ENCODE peak calls at places on chromosomes 6 and 20, in four cellular contexts. E is NCI-H774, T is NCI-H460, N is tibial artery. P is an unnamed sample.

GRCh38 chr6:100593522-100593921 is 128.8 kb upstream of the SIM1 start:
- DNase-seq in E (peak; percentile 73), T (no peak), N (no peak), P (no peak)

GRCh38 chr6:81787313-81788068 is 35.0 kb upstream of the TENT5A start:
- DNase-seq in E (peak; percentile 76), T (peak; percentile 18), N (no peak), P (no peak)

GRCh38 chr6:168514216-168514615 is 73.2 kb downstream of the SMOC2 start:
- DNase-seq in E (no peak), T (no peak), N (peak; percentile 58), P (no peak)

GRCh38 chr20:32155017-32155965 is 45.8 kb downstream of the TM9SF4 start:
- DNase-seq in E (peak; percentile 1), T (no peak), N (peak; percentile 91), P (peak; percentile 55)

GRCh38 chr6:148760568-148761531 is 14.0 kb downstream of the UST start:
- DNase-seq in E (no peak), T (no peak), N (peak; percentile 89), P (no peak)

GRCh38 chr6:42046491-42047219 is 3.7 kb upstream of the TAF8 start:
- DNase-seq in E (no peak), T (no peak), N (no peak), P (no peak)

GRCh38 chr20:21103582-21104465 is 2.3 kb downstream of the LINC00237 start:
- DNase-seq in E (no peak), T (no peak), N (no peak), P (no peak)

GRCh38 chr20:31760457-31761240 is 21.6 kb downstream of the TPX2 start:
- DNase-seq in E (no peak), T (no peak), N (no peak), P (no peak)

GRCh38 chr6:28401172-28401571 is 1.6 kb upstream of the ZSCAN12 start:
- DNase-seq in E (no peak), T (no peak), N (no peak), P (no peak)

GRCh38 chr20:47652794-47653193 is 132.5 kb downstream of the SULF2 start:
- DNase-seq in E (no peak), T (no peak), N (no peak), P (no peak)

GRCh38 chr20:19867940-19868371 is 109.9 kb downstream of the RIN2 start:
- DNase-seq in E (no peak), T (no peak), N (peak; percentile 41), P (no peak)

GRCh38 chr6:98947411-98948292 is at the start of gene FBXL4:
- DNase-seq in E (peak; percentile 97), T (peak; percentile 84), N (peak; percentile 75), P (peak; percentile 69)

GRCh38 chr6:83055366-83055964 is 10.2 kb downstream of the UBE3D start:
- DNase-seq in E (peak; percentile 70), T (peak; percentile 28), N (peak; percentile 28), P (peak; percentile 24)

GRCh38 chr6:151904631-151905030 is 97.1 kb downstream of the ESR1 start:
- DNase-seq in E (no peak), T (no peak), N (no peak), P (no peak)

GRCh38 chr6:151948007-151948745 is 140.7 kb downstream of the ESR1 start:
- DNase-seq in E (no peak), T (no peak), N (no peak), P (no peak)

GRCh38 chr20:46998497-46999190 is 104.0 kb downstream of the EYA2 start:
- DNase-seq in E (no peak), T (no peak), N (no peak), P (no peak)

GRCh38 chr20:6411651-6412050 is 288.8 kb upstream of the FERMT1 start:
- DNase-seq in E (no peak), T (no peak), N (no peak), P (no peak)

GRCh38 chr6:98946877-98947410 is 802 bp downstream of the FBXL4 start:
- DNase-seq in E (peak; percentile 78), T (no peak), N (peak; percentile 21), P (peak; percentile 40)

GRCh38 chr6:33445020-33445676 is 9.2 kb upstream of the ZBTB9 start:
- DNase-seq in E (no peak), T (no peak), N (no peak), P (no peak)

GRCh38 chr6:157443066-157443800 is 62.2 kb downstream of the ZDHHC14 start:
- DNase-seq in E (no peak), T (no peak), N (no peak), P (no peak)

GRCh38 chr6:35445691-35446090 is 6.4 kb upstream of the FANCE start:
- DNase-seq in E (no peak), T (no peak), N (no peak), P (no peak)

GRCh38 chr6:70686548-70687133 is 19.0 kb downstream of the SMAP1 start:
- DNase-seq in E (peak; percentile 33), T (peak; percentile 16), N (no peak), P (peak; percentile 7)

GRCh38 chr6:13336553-13336952 is 8.2 kb upstream of the TBC1D7 start:
- DNase-seq in E (peak; percentile 45), T (peak; percentile 43), N (peak; percentile 86), P (peak; percentile 75)

GRCh38 chr6:169859978-169860703 is 108.7 kb downstream of the ERMARD start:
- DNase-seq in E (no peak), T (no peak), N (peak; percentile 16), P (peak; percentile 15)

GRCh38 chr6:140908505-140908904 is 1224.2 kb upstream of the GJE1 start:
- DNase-seq in E (no peak), T (no peak), N (no peak), P (no peak)

GRCh38 chr6:5086294-5086890 is 1.3 kb downstream of the PPP1R3G start:
- DNase-seq in E (no peak), T (no peak), N (no peak), P (no peak)

GRCh38 chr6:166008441-166009369 is 158.9 kb downstream of the TBXT start:
- DNase-seq in E (no peak), T (peak; percentile 96), N (peak; percentile 18), P (no peak)

GRCh38 chr6:36682328-36683144 is 4.0 kb downstream of the CDKN1A start:
- DNase-seq in E (peak; percentile 42), T (no peak), N (no peak), P (peak; percentile 97)

GRCh38 chr6:109485536-109485935 is 2.5 kb upstream of the ZBTB24 start:
- DNase-seq in E (no peak), T (no peak), N (no peak), P (no peak)